ENCODE peak calls at places on chromosomes 4 and X, in four cellular contexts. P is IMR-90, X is K562, R is GM12878. V is an unnamed sample.

GRCh38 chr4:8594097-8595038 is 1.8 kb downstream of the CPZ start:
- DNase-seq in P (peak; percentile 72), X (peak; percentile 94), R (peak; percentile 4), V (no peak)

GRCh38 chr4:150106886-150107285 is 28.6 kb downstream of the DCLK2 start:
- DNase-seq in P (no peak), X (no peak), R (no peak), V (no peak)

GRCh38 chr4:29927895-29928294 is 792.3 kb upstream of the PCDH7 start:
- DNase-seq in P (no peak), X (no peak), R (no peak), V (no peak)

GRCh38 chr4:169268951-169269781 is 1.6 kb downstream of the SH3RF1 start:
- DNase-seq in P (peak; percentile 87), X (no peak), R (no peak), V (peak; percentile 42)

GRCh38 chrX:9071031-9071650 is 37.2 kb upstream of the FAM9B start:
- DNase-seq in P (peak; percentile 44), X (no peak), R (no peak), V (no peak)

GRCh38 chr4:99679204-99679603 is 21.6 kb upstream of the C4orf54 start:
- DNase-seq in P (no peak), X (no peak), R (no peak), V (no peak)

GRCh38 chr4:85650908-85651307 is 176.0 kb downstream of the ARHGAP24 start:
- DNase-seq in P (no peak), X (no peak), R (no peak), V (no peak)

GRCh38 chr4:183118585-183118984 is 19.5 kb downstream of the WWC2 start:
- DNase-seq in P (peak; percentile 87), X (no peak), R (no peak), V (no peak)

GRCh38 chrX:42420431-42420830 is 357.5 kb downstream of the PPP1R2C start:
- DNase-seq in P (no peak), X (no peak), R (no peak), V (no peak)

GRCh38 chr4:139954512-139954911 is 199.5 kb downstream of the MAML3 start:
- DNase-seq in P (no peak), X (no peak), R (no peak), V (no peak)
- H3K4me1 ChIP-seq in P (peaks cover 7% of the 10 kb centered on the region), X (no peaks in the 10 kb centered on the region), R (peaks cover 10% of the 10 kb centered on the region), V (peaks cover 2% of the 10 kb centered on the region)

GRCh38 chr4:20391912-20392311 is 140.2 kb downstream of the SLIT2 start:
- DNase-seq in P (no peak), X (no peak), R (no peak), V (no peak)

GRCh38 chr4:20391224-20391623 is 139.5 kb downstream of the SLIT2 start:
- DNase-seq in P (peak; percentile 75), X (no peak), R (no peak), V (no peak)

GRCh38 chr4:20395160-20395773 is 143.6 kb downstream of the SLIT2 start:
- DNase-seq in P (peak; percentile 15), X (peak; percentile 20), R (no peak), V (peak; percentile 43)

GRCh38 chr4:20394471-20394870 is 142.8 kb downstream of the SLIT2 start:
- DNase-seq in P (no peak), X (no peak), R (no peak), V (no peak)

DNA sequence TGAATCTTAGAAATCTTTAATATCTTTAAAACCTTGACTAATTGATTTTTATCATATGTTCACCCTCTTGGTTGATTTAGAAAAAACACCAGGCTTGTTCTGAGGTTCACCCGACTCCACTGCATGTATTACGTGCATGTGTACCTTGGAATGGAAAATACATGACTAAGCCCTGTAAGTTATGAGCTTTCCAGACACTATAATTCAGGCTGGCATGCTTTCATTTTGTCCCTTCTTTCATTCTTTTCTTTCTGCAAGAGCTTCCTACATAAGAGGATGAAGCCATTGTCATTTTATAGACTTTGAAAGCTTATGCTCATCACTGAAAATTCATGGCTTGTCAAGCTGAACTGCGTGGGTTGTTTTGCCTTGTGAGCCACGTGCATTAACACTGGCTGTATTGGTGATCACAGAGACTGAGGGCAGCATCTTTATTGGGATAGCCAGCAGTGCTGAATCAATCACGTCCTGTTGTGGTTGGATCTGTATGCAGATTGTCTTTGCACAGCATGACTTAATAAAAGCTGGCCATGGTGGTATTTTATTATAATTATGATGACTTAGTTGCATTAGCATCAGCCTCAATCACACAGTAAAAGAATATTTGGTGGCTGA is 141.9 kb downstream of the SLIT2 start:
- DNase-seq in P (no peak), X (no peak), R (no peak), V (no peak)
- TF ChIP-seq CHD1 in P (no peak), X (no peak), R (no peak), V (no peak)

DNA sequence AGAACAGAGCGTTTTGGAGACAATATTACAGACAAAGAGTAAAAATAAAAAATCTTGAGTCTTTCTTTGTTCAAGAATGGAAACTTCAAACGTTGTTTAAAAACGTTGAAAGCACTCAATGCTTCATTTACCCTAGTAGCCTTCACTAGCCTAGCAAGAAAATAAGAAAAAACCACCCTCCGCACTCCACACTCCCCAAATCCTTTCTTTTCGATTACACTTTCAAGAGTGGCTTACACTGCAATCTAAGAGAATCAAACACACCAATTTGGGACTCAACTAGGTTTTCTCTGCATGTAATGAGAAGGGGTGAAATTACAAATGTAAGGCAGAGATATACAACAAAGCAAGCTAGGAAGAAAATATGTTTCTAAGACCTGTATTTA is 4.7 kb downstream of the TMSB4X start:
- DNase-seq in P (peak; percentile 30), X (no peak), R (no peak), V (no peak)
- H3K4me1 ChIP-seq in P (no peaks in the 10 kb centered on the region), X (peaks cover 22% of the 10 kb centered on the region), R (peaks cover 42% of the 10 kb centered on the region), V (no peaks in the 10 kb centered on the region)

GRCh38 chr4:137015759-137016409 is 516.4 kb downstream of the PCDH18 start:
- DNase-seq in P (no peak), X (no peak), R (no peak), V (no peak)
- TF ChIP-seq CHD1 in P (no peak), X (no peak), R (no peak), V (no peak)

GRCh38 chr4:2852481-2852881 is 8.8 kb downstream of the ADD1 start:
- DNase-seq in P (no peak), X (no peak), R (peak; percentile 59), V (no peak)
- H3K4me1 ChIP-seq in P (peaks cover 12% of the 10 kb centered on the region), X (peaks cover 23% of the 10 kb centered on the region), R (peaks cover 50% of the 10 kb centered on the region), V (no peaks in the 10 kb centered on the region)